ENCODE peak calls at places on chromosomes 4 and X, in five cellular contexts. Y, W, Q, C and S are unnamed samples.

GRCh38 chr4:135201081-135201480 is 999.5 kb upstream of the PABPC4L start:
- DNase-seq in Y (no peak), C (no peak), Q (no peak), W (no peak), S (no peak)

GRCh38 chr4:155433636-155434360 is 57.0 kb upstream of the MAP9 start:
- DNase-seq in Y (no peak), Q (no peak), C (no peak), W (no peak), S (no peak)

GRCh38 chr4:105022811-105023667 is 123.6 kb upstream of the TET2 start:
- DNase-seq in Q (no peak), C (no peak), W (no peak), Y (no peak), S (no peak)

GRCh38 chr4:24063771-24064170 is 173.9 kb upstream of the PPARGC1A start:
- DNase-seq in C (no peak), Q (no peak), W (no peak), Y (peak), S (no peak)

GRCh38 chrX:43750248-43750676 is 94.2 kb downstream of the MAOA start:
- DNase-seq in W (no peak), C (peak), Q (peak), Y (peak), S (peak)

GRCh38 chr4:61532324-61532723 is 332.2 kb downstream of the ADGRL3 start:
- DNase-seq in C (no peak), Q (no peak), Y (peak), W (no peak), S (no peak)

GRCh38 chr4:147707892-147708672 is 23.8 kb upstream of the ARHGAP10 start:
- DNase-seq in Y (peak), Q (peak), C (peak), W (no peak), S (peak)

GRCh38 chr4:186204103-186204559 is 12.8 kb downstream of the CYP4V2 start:
- DNase-seq in W (no peak), Q (no peak), Y (no peak), C (peak), S (peak)

GRCh38 chrX:49054073-49054762 is 4.6 kb upstream of the CCDC120 start:
- DNase-seq in C (no peak), W (no peak), Q (no peak), Y (no peak), S (no peak)

GRCh38 chr4:167885872-167886271 is 206.5 kb upstream of the ANXA10 start:
- DNase-seq in Y (no peak), Q (no peak), W (no peak), C (no peak), S (no peak)

GRCh38 chr4:7781361-7781760 is 158.3 kb downstream of the AFAP1 start:
- DNase-seq in Y (no peak), C (no peak), Q (no peak), W (no peak), S (no peak)

GRCh38 chrX:44344687-44345086 is 1.2 kb upstream of the EFHC2 start:
- DNase-seq in C (no peak), Y (no peak), W (no peak), Q (no peak), S (peak)

GRCh38 chr4:81688085-81688484 is 216.4 kb upstream of the RASGEF1B start:
- DNase-seq in W (no peak), Q (no peak), Y (no peak), C (no peak), S (no peak)

GRCh38 chrX:101219840-101220191 is 230 bp downstream of the DRP2 start:
- DNase-seq in W (no peak), Q (no peak), Y (no peak), C (no peak), S (no peak)

GRCh38 chr4:183507928-183508327 is 3.1 kb downstream of the ING2 start:
- DNase-seq in Y (no peak), W (no peak), C (no peak), Q (no peak), S (no peak)